ENCODE peak calls at places on chromosome 13, in eight cellular contexts. T is stimulated activated CD8-positive, alpha-beta memory T cell treated with anti-CD3 and anti-CD28 coated beads, Interleukin-12 subunit alpha, Interleukin-12 subunit beta, amount 100 ng/mL, for 4 hours; U is amniotic stem cell; I is GM10248; Y is pons; L is thoracic aorta; S is stimulated activated CD4-positive, alpha-beta T cell treated with anti-CD3 and anti-CD28 coated beads, TNF-alpha, amount 100 ng/mL, for 24 hours; H is psoas muscle. Z is an unnamed sample.

GRCh38 chr13:109856350-109856749 is 70.0 kb upstream of the IRS2 start:
- DNase-seq in Y (no peak), T (no peak), H (no peak), I (no peak), L (no peak), U (no peak), S (no peak), Z (no peak)

GRCh38 chr13:23966691-23967615 is 69.7 kb upstream of the C1QTNF9B start:
- DNase-seq in U (no peak), I (peak), T (no peak), H (no peak), Y (peak), L (no peak), S (no peak), Z (peak)

GRCh38 chr13:39415403-39415802 is 187.6 kb downstream of the LHFPL6 start:
- DNase-seq in Y (peak), I (no peak), U (no peak), S (no peak), L (no peak), T (no peak), H (peak), Z (peak)

GRCh38 chr13:32165791-32166190 is 134.2 kb downstream of the FRY start:
- DNase-seq in I (no peak), S (no peak), U (no peak), L (no peak), H (no peak), T (no peak), Y (peak), Z (no peak)

GRCh38 chr13:113948034-113948742 is 25.7 kb downstream of the C13orf46 start:
- DNase-seq in H (peak), I (no peak), L (peak), S (no peak), U (no peak), Y (no peak), T (no peak), Z (no peak)

GRCh38 chr13:41457589-41458186 is 338 bp downstream of the RGCC start:
- DNase-seq in H (peak), U (no peak), S (peak), Y (no peak), L (no peak), I (peak), T (no peak), Z (no peak)

GRCh38 chr13:69458013-69458412 is 649.6 kb upstream of the ATXN8OS start:
- DNase-seq in U (no peak), S (no peak), L (no peak), Y (no peak), T (no peak), H (no peak), I (no peak), Z (no peak)

GRCh38 chr13:61253105-61253877 is 162.4 kb downstream of the PCDH20 start:
- DNase-seq in Y (no peak), H (no peak), S (no peak), T (no peak), I (no peak), U (no peak), L (no peak), Z (no peak)

GRCh38 chr13:30049692-30050091 is 199.3 kb upstream of the UBL3 start:
- DNase-seq in T (no peak), Y (no peak), H (no peak), U (no peak), L (no peak), S (no peak), I (no peak), Z (no peak)

GRCh38 chr13:98842074-98842473 is 89.6 kb upstream of the SLC15A1 start:
- DNase-seq in L (no peak), U (no peak), Y (no peak), S (no peak), H (no peak), T (no peak), I (no peak), Z (no peak)

GRCh38 chr13:73657821-73658540 is 476.2 kb downstream of the KLF12 start:
- DNase-seq in T (no peak), I (no peak), L (peak), Y (peak), U (no peak), S (no peak), H (peak), Z (peak)

GRCh38 chr13:32409561-32410440 is 18.1 kb downstream of the N4BP2L1 start:
- DNase-seq in U (no peak), Y (no peak), T (no peak), I (no peak), H (peak), S (no peak), L (no peak), Z (peak)

GRCh38 chr13:23868521-23868920 is 20.7 kb downstream of the MIPEP start:
- DNase-seq in Y (no peak), S (no peak), I (no peak), L (no peak), H (no peak), T (no peak), U (no peak), Z (no peak)

GRCh38 chr13:44609137-44609536 is 33.0 kb upstream of the TSC22D1 start:
- DNase-seq in H (no peak), L (no peak), S (no peak), I (no peak), Y (no peak), T (no peak), U (no peak), Z (no peak)

GRCh38 chr13:73000027-73000674 is 58.7 kb upstream of the KLF5 start:
- DNase-seq in L (no peak), Y (peak), T (no peak), S (no peak), H (no peak), I (peak), U (peak), Z (no peak)